ENCODE peak calls at places on chromosomes 6 and 20, in five cellular contexts. One of them, this sample, is unnamed.

GRCh38 chr6:116073765-116074450 is 13.2 kb upstream of the FRK start:
- DNase-seq in aorta: no peak
- DNase-seq in activated T-cell treated with anti-CD3 and anti-CD28 coated beads for 24 hours: no peak
- DNase-seq in Karpas-422: no peak
- DNase-seq in SK-N-SH: no peak
- DNase-seq in this sample: peak

GRCh38 chr6:159969204-159969912 is 476 bp downstream of the IGF2R start:
- DNase-seq in aorta: peak
- DNase-seq in activated T-cell treated with anti-CD3 and anti-CD28 coated beads for 24 hours: no peak
- DNase-seq in Karpas-422: peak
- DNase-seq in SK-N-SH: peak
- DNase-seq in this sample: peak

GRCh38 chr6:162798546-162798945 is 70.8 kb downstream of the PACRG start:
- DNase-seq in aorta: no peak
- DNase-seq in activated T-cell treated with anti-CD3 and anti-CD28 coated beads for 24 hours: no peak
- DNase-seq in Karpas-422: no peak
- DNase-seq in SK-N-SH: no peak
- DNase-seq in this sample: no peak

GRCh38 chr6:157982297-157982579 is 575 bp downstream of the SYNJ2 start:
- DNase-seq in aorta: no peak
- DNase-seq in activated T-cell treated with anti-CD3 and anti-CD28 coated beads for 24 hours: no peak
- DNase-seq in Karpas-422: no peak
- DNase-seq in SK-N-SH: no peak
- DNase-seq in this sample: peak

GRCh38 chr20:34390769-34391447 is 27.8 kb downstream of the ITCH start:
- DNase-seq in aorta: peak
- DNase-seq in activated T-cell treated with anti-CD3 and anti-CD28 coated beads for 24 hours: peak
- DNase-seq in Karpas-422: no peak
- DNase-seq in SK-N-SH: no peak
- DNase-seq in this sample: peak

GRCh38 chr6:12172572-12172971 is 117.6 kb upstream of the EDN1 start:
- DNase-seq in aorta: no peak
- DNase-seq in activated T-cell treated with anti-CD3 and anti-CD28 coated beads for 24 hours: no peak
- DNase-seq in Karpas-422: no peak
- DNase-seq in SK-N-SH: no peak
- DNase-seq in this sample: no peak

GRCh38 chr6:22470454-22471368 is 98.7 kb upstream of the HDGFL1 start:
- DNase-seq in aorta: peak
- DNase-seq in activated T-cell treated with anti-CD3 and anti-CD28 coated beads for 24 hours: no peak
- DNase-seq in Karpas-422: no peak
- DNase-seq in SK-N-SH: peak
- DNase-seq in this sample: peak

GRCh38 chr20:58436868-58437645 is 48.0 kb downstream of the VAPB start:
- DNase-seq in aorta: no peak
- DNase-seq in activated T-cell treated with anti-CD3 and anti-CD28 coated beads for 24 hours: no peak
- DNase-seq in Karpas-422: no peak
- DNase-seq in SK-N-SH: no peak
- DNase-seq in this sample: peak

GRCh38 chr6:130943738-130944137 is 116.5 kb downstream of the SMLR1 start:
- DNase-seq in aorta: no peak
- DNase-seq in activated T-cell treated with anti-CD3 and anti-CD28 coated beads for 24 hours: no peak
- DNase-seq in Karpas-422: no peak
- DNase-seq in SK-N-SH: no peak
- DNase-seq in this sample: peak

GRCh38 chr20:3749689-3750639 is 17.5 kb downstream of the HSPA12B start:
- DNase-seq in aorta: no peak
- DNase-seq in activated T-cell treated with anti-CD3 and anti-CD28 coated beads for 24 hours: peak
- DNase-seq in Karpas-422: peak
- DNase-seq in SK-N-SH: peak
- DNase-seq in this sample: peak

GRCh38 chr6:49606696-49607390 is 29.8 kb downstream of the RHAG start:
- DNase-seq in aorta: peak
- DNase-seq in activated T-cell treated with anti-CD3 and anti-CD28 coated beads for 24 hours: peak
- DNase-seq in Karpas-422: peak
- DNase-seq in SK-N-SH: peak
- DNase-seq in this sample: peak

GRCh38 chr6:117346142-117346930 is 79.4 kb downstream of the ROS1 start:
- DNase-seq in aorta: no peak
- DNase-seq in activated T-cell treated with anti-CD3 and anti-CD28 coated beads for 24 hours: no peak
- DNase-seq in Karpas-422: peak
- DNase-seq in SK-N-SH: peak
- DNase-seq in this sample: peak

GRCh38 chr6:166556871-166557322 is 29.6 kb downstream of the RAMACL start:
- DNase-seq in aorta: peak
- DNase-seq in activated T-cell treated with anti-CD3 and anti-CD28 coated beads for 24 hours: no peak
- DNase-seq in Karpas-422: no peak
- DNase-seq in SK-N-SH: no peak
- DNase-seq in this sample: no peak

GRCh38 chr6:10511477-10511876 is 9.7 kb upstream of the GCNT2 start:
- DNase-seq in aorta: no peak
- DNase-seq in activated T-cell treated with anti-CD3 and anti-CD28 coated beads for 24 hours: no peak
- DNase-seq in Karpas-422: peak
- DNase-seq in SK-N-SH: no peak
- DNase-seq in this sample: peak

GRCh38 chr6:41741625-41742490 is 5.3 kb downstream of the PGC start:
- DNase-seq in aorta: peak
- DNase-seq in activated T-cell treated with anti-CD3 and anti-CD28 coated beads for 24 hours: no peak
- DNase-seq in Karpas-422: no peak
- DNase-seq in SK-N-SH: no peak
- DNase-seq in this sample: peak

GRCh38 chr6:35041086-35041855 is 99.9 kb downstream of the TCP11 start:
- DNase-seq in aorta: no peak
- DNase-seq in activated T-cell treated with anti-CD3 and anti-CD28 coated beads for 24 hours: no peak
- DNase-seq in Karpas-422: no peak
- DNase-seq in SK-N-SH: no peak
- DNase-seq in this sample: no peak

GRCh38 chr6:98832282-98833100 is 1.9 kb upstream of the POU3F2 start:
- DNase-seq in aorta: peak
- DNase-seq in activated T-cell treated with anti-CD3 and anti-CD28 coated beads for 24 hours: no peak
- DNase-seq in Karpas-422: no peak
- DNase-seq in SK-N-SH: peak
- DNase-seq in this sample: peak

GRCh38 chr6:110432285-110432899 is 17.0 kb upstream of the DDO start:
- DNase-seq in aorta: no peak
- DNase-seq in activated T-cell treated with anti-CD3 and anti-CD28 coated beads for 24 hours: no peak
- DNase-seq in Karpas-422: no peak
- DNase-seq in SK-N-SH: no peak
- DNase-seq in this sample: no peak

GRCh38 chr6:129644567-129645015 is 65.4 kb downstream of the ARHGAP18 start:
- DNase-seq in aorta: no peak
- DNase-seq in activated T-cell treated with anti-CD3 and anti-CD28 coated beads for 24 hours: no peak
- DNase-seq in Karpas-422: no peak
- DNase-seq in SK-N-SH: no peak
- DNase-seq in this sample: no peak

GRCh38 chr6:136550045-136550329 is 235 bp downstream of the MAP7 start:
- DNase-seq in aorta: no peak
- DNase-seq in activated T-cell treated with anti-CD3 and anti-CD28 coated beads for 24 hours: no peak
- DNase-seq in Karpas-422: no peak
- DNase-seq in SK-N-SH: peak
- DNase-seq in this sample: no peak

GRCh38 chr6:39003072-39003471 is 45.5 kb upstream of the GLP1R start:
- DNase-seq in aorta: no peak
- DNase-seq in activated T-cell treated with anti-CD3 and anti-CD28 coated beads for 24 hours: no peak
- DNase-seq in Karpas-422: peak
- DNase-seq in SK-N-SH: no peak
- DNase-seq in this sample: no peak

GRCh38 chr6:72760130-72760793 is 138.4 kb downstream of the KCNQ5 start:
- DNase-seq in aorta: no peak
- DNase-seq in activated T-cell treated with anti-CD3 and anti-CD28 coated beads for 24 hours: no peak
- DNase-seq in Karpas-422: no peak
- DNase-seq in SK-N-SH: no peak
- DNase-seq in this sample: no peak

GRCh38 chr6:40912158-40912946 is 126.7 kb downstream of the UNC5CL start:
- DNase-seq in aorta: peak
- DNase-seq in activated T-cell treated with anti-CD3 and anti-CD28 coated beads for 24 hours: no peak
- DNase-seq in Karpas-422: peak
- DNase-seq in SK-N-SH: peak
- DNase-seq in this sample: peak

GRCh38 chr20:51579137-51579536 is 36.6 kb upstream of the NFATC2 start:
- DNase-seq in aorta: no peak
- DNase-seq in activated T-cell treated with anti-CD3 and anti-CD28 coated beads for 24 hours: no peak
- DNase-seq in Karpas-422: no peak
- DNase-seq in SK-N-SH: no peak
- DNase-seq in this sample: peak

GRCh38 chr6:12851123-12851695 is 134.6 kb downstream of the PHACTR1 start:
- DNase-seq in aorta: no peak
- DNase-seq in activated T-cell treated with anti-CD3 and anti-CD28 coated beads for 24 hours: no peak
- DNase-seq in Karpas-422: no peak
- DNase-seq in SK-N-SH: no peak
- DNase-seq in this sample: no peak

GRCh38 chr20:63032861-63033634 is 26.3 kb upstream of the BHLHE23 start:
- DNase-seq in aorta: peak
- DNase-seq in activated T-cell treated with anti-CD3 and anti-CD28 coated beads for 24 hours: no peak
- DNase-seq in Karpas-422: peak
- DNase-seq in SK-N-SH: no peak
- DNase-seq in this sample: no peak

GRCh38 chr6:142680308-142680707 is 264.7 kb downstream of the HIVEP2 start:
- DNase-seq in aorta: peak
- DNase-seq in activated T-cell treated with anti-CD3 and anti-CD28 coated beads for 24 hours: peak
- DNase-seq in Karpas-422: no peak
- DNase-seq in SK-N-SH: no peak
- DNase-seq in this sample: no peak

GRCh38 chr20:24956001-24956761 is 7.1 kb downstream of the CST7 start:
- DNase-seq in aorta: peak
- DNase-seq in activated T-cell treated with anti-CD3 and anti-CD28 coated beads for 24 hours: no peak
- DNase-seq in Karpas-422: no peak
- DNase-seq in SK-N-SH: no peak
- DNase-seq in this sample: no peak

GRCh38 chr6:106716966-106717365 is 87.6 kb downstream of the QRSL1 start:
- DNase-seq in aorta: no peak
- DNase-seq in activated T-cell treated with anti-CD3 and anti-CD28 coated beads for 24 hours: no peak
- DNase-seq in Karpas-422: peak
- DNase-seq in SK-N-SH: no peak
- DNase-seq in this sample: no peak

GRCh38 chr6:133012774-133013173 is 198.4 kb downstream of the RPS12 start:
- DNase-seq in aorta: no peak
- DNase-seq in activated T-cell treated with anti-CD3 and anti-CD28 coated beads for 24 hours: no peak
- DNase-seq in Karpas-422: no peak
- DNase-seq in SK-N-SH: no peak
- DNase-seq in this sample: no peak

GRCh38 chr20:57618091-57618765 is 2.0 kb downstream of the ZBP1 start:
- DNase-seq in aorta: peak
- DNase-seq in activated T-cell treated with anti-CD3 and anti-CD28 coated beads for 24 hours: no peak
- DNase-seq in Karpas-422: no peak
- DNase-seq in SK-N-SH: no peak
- DNase-seq in this sample: peak

GRCh38 chr6:53151676-53152075 is 3.0 kb upstream of the GCM1 start:
- DNase-seq in aorta: no peak
- DNase-seq in activated T-cell treated with anti-CD3 and anti-CD28 coated beads for 24 hours: no peak
- DNase-seq in Karpas-422: peak
- DNase-seq in SK-N-SH: no peak
- DNase-seq in this sample: no peak

GRCh38 chr6:39223535-39223934 is 5.7 kb downstream of the KCNK5 start:
- DNase-seq in aorta: no peak
- DNase-seq in activated T-cell treated with anti-CD3 and anti-CD28 coated beads for 24 hours: no peak
- DNase-seq in Karpas-422: no peak
- DNase-seq in SK-N-SH: no peak
- DNase-seq in this sample: no peak

GRCh38 chr20:5265339-5265985 is 51.3 kb downstream of the PROKR2 start:
- DNase-seq in aorta: no peak
- DNase-seq in activated T-cell treated with anti-CD3 and anti-CD28 coated beads for 24 hours: no peak
- DNase-seq in Karpas-422: no peak
- DNase-seq in SK-N-SH: no peak
- DNase-seq in this sample: no peak

GRCh38 chr6:46473866-46474265 is 17.4 kb downstream of the RCAN2 start:
- DNase-seq in aorta: no peak
- DNase-seq in activated T-cell treated with anti-CD3 and anti-CD28 coated beads for 24 hours: no peak
- DNase-seq in Karpas-422: no peak
- DNase-seq in SK-N-SH: no peak
- DNase-seq in this sample: no peak

GRCh38 chr6:144195671-144196070 is 45.4 kb downstream of the STX11 start:
- DNase-seq in aorta: no peak
- DNase-seq in activated T-cell treated with anti-CD3 and anti-CD28 coated beads for 24 hours: no peak
- DNase-seq in Karpas-422: no peak
- DNase-seq in SK-N-SH: no peak
- DNase-seq in this sample: no peak

GRCh38 chr6:41080623-41081022 is 7.8 kb downstream of the NFYA start:
- DNase-seq in aorta: no peak
- DNase-seq in activated T-cell treated with anti-CD3 and anti-CD28 coated beads for 24 hours: no peak
- DNase-seq in Karpas-422: no peak
- DNase-seq in SK-N-SH: no peak
- DNase-seq in this sample: no peak

GRCh38 chr20:54025166-54025835 is 45.1 kb downstream of the BCAS1 start:
- DNase-seq in aorta: no peak
- DNase-seq in activated T-cell treated with anti-CD3 and anti-CD28 coated beads for 24 hours: no peak
- DNase-seq in Karpas-422: no peak
- DNase-seq in SK-N-SH: no peak
- DNase-seq in this sample: no peak

GRCh38 chr20:40632346-40632976 is 56.6 kb downstream of the MAFB start:
- DNase-seq in aorta: no peak
- DNase-seq in activated T-cell treated with anti-CD3 and anti-CD28 coated beads for 24 hours: no peak
- DNase-seq in Karpas-422: no peak
- DNase-seq in SK-N-SH: no peak
- DNase-seq in this sample: no peak